ENCODE peak calls at places on chromosome 14, in five cellular contexts. N is mucosa of descending colon, J is germinal center, W is NCI-H1417, M is HFFc6. C is an unnamed sample.
A peak's percentile ranks its signal among the peaks of the same experiment; 100 is the strongest.

GRCh38 chr14:105817971-105818711 is 291.8 kb downstream of the TMEM121 start:
- DNase-seq in W (no peak), M (no peak), N (peak; percentile 76), J (peak; percentile 67), C (no peak)

GRCh38 chr14:29930283-29930682 is 2.6 kb upstream of the PRKD1 start:
- DNase-seq in M (peak; percentile 56), J (no peak), W (no peak), N (no peak), C (no peak)

GRCh38 chr14:60300019-60300418 is 51.0 kb downstream of the PPM1A start:
- DNase-seq in N (no peak), J (no peak), M (no peak), W (no peak), C (no peak)

GRCh38 chr14:80644826-80645225 is 296.7 kb downstream of the CEP128 start:
- DNase-seq in M (no peak), J (no peak), N (no peak), W (no peak), C (no peak)

GRCh38 chr14:42779024-42779423 is 1172.3 kb downstream of the LRFN5 start:
- DNase-seq in N (no peak), W (no peak), M (no peak), J (no peak), C (no peak)

GRCh38 chr14:102942069-102942468 is 19.6 kb downstream of the AMN start:
- DNase-seq in W (no peak), M (no peak), J (no peak), N (no peak), C (no peak)

GRCh38 chr14:65449647-65450046 is 37.1 kb downstream of the FUT8 start:
- DNase-seq in W (no peak), N (no peak), J (no peak), M (no peak), C (no peak)

GRCh38 chr14:103533999-103534575 is 5.1 kb downstream of the TRMT61A start:
- DNase-seq in W (no peak), M (no peak), N (no peak), J (no peak), C (no peak)

GRCh38 chr14:68705741-68706283 is 87.1 kb downstream of the ZFP36L1 start:
- DNase-seq in W (no peak), J (no peak), M (no peak), N (peak; percentile 87), C (no peak)

GRCh38 chr14:69713976-69714716 is 52.8 kb upstream of the SRSF5 start:
- DNase-seq in M (no peak), N (no peak), J (no peak), W (peak; percentile 84), C (no peak)

GRCh38 chr14:103541944-103542544 is 13.0 kb downstream of the TRMT61A start:
- DNase-seq in J (no peak), N (peak; percentile 58), M (no peak), W (no peak), C (no peak)

GRCh38 chr14:90720336-90720735 is 95.9 kb downstream of the TTC7B start:
- DNase-seq in W (no peak), J (no peak), N (no peak), M (no peak), C (no peak)

GRCh38 chr14:70809238-70810214 is at the start of gene MAP3K9:
- DNase-seq in N (peak; percentile 97), M (peak; percentile 39), W (peak; percentile 99), J (peak; percentile 99), C (peak; percentile 98)

GRCh38 chr14:73238941-73239340 is 1.6 kb downstream of the PAPLN start:
- DNase-seq in W (peak; percentile 28), M (no peak), N (peak; percentile 38), J (no peak), C (no peak)

GRCh38 chr14:61076531-61076930 is 95.5 kb downstream of the SLC38A6 start:
- DNase-seq in J (no peak), N (no peak), W (no peak), M (no peak), C (no peak)

GRCh38 chr14:72463291-72463866 is 430.5 kb downstream of the DPF3 start:
- DNase-seq in M (peak; percentile 25), W (no peak), J (no peak), N (no peak), C (no peak)

GRCh38 chr14:90397401-90398314 is 829 bp downstream of the CALM1 start:
- DNase-seq in J (peak; percentile 75), W (peak; percentile 89), N (peak; percentile 86), M (peak; percentile 37), C (peak; percentile 62)

GRCh38 chr14:65517635-65518542 is 105.4 kb downstream of the FUT8 start:
- DNase-seq in M (no peak), J (no peak), W (no peak), N (no peak), C (no peak)

GRCh38 chr14:34461334-34462131 is 507 bp downstream of the SPTSSA start:
- DNase-seq in W (peak; percentile 75), N (peak; percentile 74), M (peak; percentile 35), J (peak; percentile 23), C (peak; percentile 67)

GRCh38 chr14:57686317-57686716 is 179.6 kb downstream of the SLC35F4 start:
- DNase-seq in J (no peak), W (no peak), N (no peak), M (no peak), C (no peak)

GRCh38 chr14:71932229-71932951 is at the start of gene RGS6:
- DNase-seq in N (no peak), M (no peak), W (peak; percentile 81), J (peak; percentile 35), C (peak; percentile 65)